ENCODE peak calls at places on chromosome 21, in nine cellular contexts. D, U, H, O, B, V, T, X and F are unnamed samples. For H3K27me3, the result is how much of the 10 kb centered on the place peaks cover.

GRCh38 chr21:31524140-31524539 is 135.4 kb upstream of the SOD1 start:
- DNase-seq in D (no peak), U (no peak), H (no peak), O (no peak), B (no peak), V (no peak), T (no peak), X (no peak), F (no peak)

GRCh38 chr21:37424987-37425386 is 58.4 kb downstream of the DYRK1A start:
- DNase-seq in D (no peak), U (no peak), H (no peak), O (no peak), B (no peak), V (no peak), T (no peak), X (no peak), F (no peak)

GRCh38 chr21:14361958-14362357 is 21.0 kb downstream of the HSPA13 start:
- DNase-seq in D (no peak), U (peak), H (no peak), O (no peak), B (no peak), V (no peak), T (no peak), X (no peak), F (no peak)

GRCh38 chr21:40253112-40253511 is 385.9 kb downstream of the PCP4 start:
- DNase-seq in D (no peak), U (no peak), H (no peak), O (no peak), B (no peak), V (no peak), T (no peak), X (no peak), F (no peak)

GRCh38 chr21:31395268-31395667 is 51.2 kb upstream of the TIAM1 start:
- DNase-seq in D (no peak), U (no peak), H (no peak), O (peak), B (no peak), V (no peak), T (no peak), X (no peak), F (no peak)

GRCh38 chr21:14551741-14552140 is 5.6 kb upstream of the SAMSN1 start:
- DNase-seq in D (no peak), U (no peak), H (no peak), O (no peak), B (no peak), V (no peak), T (no peak), X (no peak), F (no peak)

GRCh38 chr21:14889080-14889805 is 175.6 kb downstream of the NRIP1 start:
- DNase-seq in D (no peak), U (peak), H (no peak), O (no peak), B (no peak), V (peak), T (no peak), X (no peak), F (no peak)

GRCh38 chr21:29181799-29182470 is 51.5 kb downstream of the MAP3K7CL start:
- DNase-seq in D (no peak), U (peak), H (no peak), O (no peak), B (no peak), V (peak), T (no peak), X (no peak), F (no peak)

GRCh38 chr21:14916676-14917141 is 148.1 kb downstream of the NRIP1 start:
- DNase-seq in D (no peak), U (peak), H (no peak), O (no peak), B (no peak), V (no peak), T (no peak), X (no peak), F (no peak)

GRCh38 chr21:43693981-43694380 is 24.9 kb upstream of the PDXK start:
- DNase-seq in D (no peak), U (no peak), H (no peak), O (no peak), B (no peak), V (no peak), T (no peak), X (no peak), F (no peak)

GRCh38 chr21:29496337-29496736 is 197.6 kb downstream of the BACH1 start:
- DNase-seq in D (no peak), U (no peak), H (no peak), O (no peak), B (no peak), V (no peak), T (no peak), X (no peak), F (no peak)

GRCh38 chr21:36261459-36261858 is 58.5 kb upstream of the MORC3 start:
- DNase-seq in D (no peak), U (peak), H (no peak), O (no peak), B (no peak), V (no peak), T (no peak), X (no peak), F (no peak)

GRCh38 chr21:29654855-29655254 is 284.9 kb downstream of the GRIK1 start:
- DNase-seq in D (no peak), U (no peak), H (no peak), O (no peak), B (no peak), V (no peak), T (no peak), X (no peak), F (no peak)

GRCh38 chr21:21624674-21625073 is 626.5 kb downstream of the NCAM2 start:
- DNase-seq in D (no peak), U (peak), H (no peak), O (no peak), B (no peak), V (peak), T (no peak), X (no peak), F (no peak)

DNA sequence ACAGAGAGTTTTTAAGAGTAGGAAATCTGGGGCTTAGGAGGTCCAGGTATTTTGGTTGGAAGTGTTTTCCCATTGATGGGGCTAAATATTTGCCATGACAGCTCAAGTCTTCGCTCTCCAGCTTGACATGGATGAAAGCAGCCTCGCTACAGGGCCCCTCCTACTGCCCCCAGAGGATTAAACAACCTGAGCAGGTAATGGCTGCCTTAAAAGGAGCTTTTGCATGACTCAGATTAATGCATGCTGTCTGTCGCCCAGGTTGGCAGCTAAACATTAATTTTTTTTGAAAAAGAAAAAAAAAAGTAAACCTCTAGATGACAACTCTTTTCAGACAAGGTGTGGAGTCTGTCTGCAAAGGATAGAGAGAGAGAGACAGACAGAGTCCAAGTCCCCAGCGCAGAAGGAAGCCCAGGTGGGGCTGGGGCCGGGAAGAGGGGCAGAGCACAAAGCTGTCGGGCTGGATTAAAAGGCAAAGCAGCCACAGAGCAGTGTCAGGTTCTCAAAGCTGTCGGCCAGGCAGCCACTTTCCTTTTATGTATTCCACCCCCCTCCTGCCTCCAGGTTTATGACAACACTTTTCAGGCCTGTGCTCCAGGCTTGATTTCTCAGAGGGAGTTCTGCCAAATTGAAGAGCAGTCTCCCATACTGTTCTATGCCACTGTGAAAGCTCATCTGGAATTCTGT is 127.9 kb downstream of the CLIC6 start:
- DNase-seq in D (no peak), U (no peak), H (no peak), O (no peak), B (no peak), V (no peak), T (no peak), X (no peak), F (no peak)
- H3K27me3 ChIP-seq in D (under half), U (under half), H (under half), O (under half), B (under half), V (under half), T (under half), X (under half), F (under half)

GRCh38 chr21:33268392-33268735 is 2.2 kb downstream of the IL10RB start:
- DNase-seq in D (no peak), U (no peak), H (no peak), O (no peak), B (no peak), V (no peak), T (no peak), X (no peak), F (no peak)
- H3K4me3 ChIP-seq in D (no peak), U (no peak), H (peak), O (no peak), B (no peak), V (no peak), T (no peak), X (no peak), F (peak)

GRCh38 chr21:42314616-42315295 is 453 bp downstream of the TFF3 start:
- DNase-seq in D (no peak), U (no peak), H (no peak), O (no peak), B (no peak), V (no peak), T (no peak), X (no peak), F (no peak)

GRCh38 chr21:42313501-42313969 is 1.7 kb downstream of the TFF3 start:
- DNase-seq in D (no peak), U (no peak), H (no peak), O (no peak), B (no peak), V (no peak), T (no peak), X (no peak), F (no peak)

GRCh38 chr21:42311160-42311559 is 4.0 kb downstream of the TFF3 start:
- DNase-seq in D (no peak), U (no peak), H (no peak), O (no peak), B (no peak), V (no peak), T (no peak), X (no peak), F (no peak)

GRCh38 chr21:42311816-42312625 is 3.2 kb downstream of the TFF3 start:
- DNase-seq in D (no peak), U (no peak), H (no peak), O (no peak), B (no peak), V (no peak), T (no peak), X (no peak), F (no peak)

GRCh38 chr21:42312626-42313104 is 2.5 kb downstream of the TFF3 start:
- DNase-seq in D (no peak), U (no peak), H (no peak), O (no peak), B (no peak), V (no peak), T (no peak), X (no peak), F (no peak)
- H3K27me3 ChIP-seq in D (under half), U (under half), H (under half), O (under half), B (under half), V (under half), T (under half), X (under half), F (under half)

DNA sequence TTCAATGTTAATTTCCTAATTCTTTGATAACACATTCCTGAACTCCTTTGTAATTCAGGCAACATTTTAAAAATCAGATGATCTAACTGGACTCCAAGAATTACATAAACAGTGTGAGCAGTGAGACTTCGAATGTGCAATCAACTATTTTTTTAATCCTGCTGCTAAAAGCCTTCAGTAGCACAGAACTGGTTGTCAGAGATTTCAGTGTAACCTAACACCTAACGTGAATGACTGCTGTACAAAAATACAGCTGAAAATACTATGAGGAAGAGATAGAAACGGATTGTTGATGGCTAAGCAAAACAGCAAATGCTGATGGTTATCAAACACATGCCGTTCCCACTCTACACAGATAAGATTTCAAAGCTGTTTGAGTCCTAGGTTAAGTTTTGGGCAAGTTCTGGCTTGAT is 46.1 kb downstream of the APP start:
- DNase-seq in D (no peak), U (peak), H (no peak), O (no peak), B (no peak), V (no peak), T (no peak), X (no peak), F (no peak)
- H3K4me3 ChIP-seq in D (no peak), U (no peak), H (no peak), O (no peak), B (no peak), V (no peak), T (peak), X (no peak), F (no peak)

DNA sequence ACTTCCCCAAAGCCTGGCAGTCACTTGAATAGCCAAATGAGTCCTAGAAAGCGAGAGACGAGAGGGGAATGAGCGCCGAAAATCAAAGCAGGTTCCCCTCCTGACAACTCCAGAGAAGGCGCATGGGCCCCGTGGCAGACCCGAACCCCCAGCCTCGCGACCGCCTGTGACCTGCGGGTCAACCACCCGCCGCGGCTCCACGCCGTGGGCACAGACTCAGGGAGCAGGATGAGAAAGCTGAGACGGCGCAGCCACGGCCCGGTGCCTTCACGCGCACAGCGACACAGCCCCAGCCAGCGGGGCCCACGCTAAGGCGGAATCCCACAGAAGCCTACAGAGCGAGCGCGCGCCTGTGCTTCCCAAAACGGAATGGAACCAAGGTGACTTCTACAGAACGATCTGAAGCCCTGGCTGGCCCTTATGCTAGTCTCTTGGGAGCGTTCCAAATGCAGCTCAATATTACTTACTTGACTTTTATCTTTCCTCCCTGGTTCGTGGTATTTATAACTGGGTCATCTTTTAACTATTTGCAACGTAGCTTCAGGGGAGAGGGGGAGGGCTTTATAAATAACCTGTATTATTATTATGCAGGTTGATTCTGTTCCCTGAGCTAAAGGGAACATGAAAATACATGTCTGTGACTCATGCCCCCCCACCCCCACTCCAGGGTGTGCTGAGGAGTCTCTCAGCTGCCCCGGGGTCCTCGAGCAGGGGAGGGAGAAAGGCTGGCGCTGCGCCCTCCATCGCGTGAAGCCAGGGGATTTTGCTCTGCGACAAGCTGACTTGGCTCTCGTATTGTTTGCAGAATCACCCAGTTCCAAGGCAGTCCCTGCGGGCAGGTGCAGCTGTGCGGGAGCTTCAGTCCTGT is 1.7 kb downstream of the TSPEAR start:
- DNase-seq in D (no peak), U (peak), H (no peak), O (no peak), B (no peak), V (no peak), T (no peak), X (no peak), F (no peak)
- H3K27me3 ChIP-seq in D (half or more), U (half or more), H (under half), O (half or more), B (half or more), V (half or more), T (under half), X (under half), F (half or more)

GRCh38 chr21:33070921-33071877 is 1.3 kb downstream of the OLIG1 start:
- DNase-seq in D (no peak), U (peak), H (peak), O (no peak), B (no peak), V (no peak), T (no peak), X (no peak), F (no peak)
- H3K4me3 ChIP-seq in D (no peak), U (peak), H (no peak), O (peak), B (peak), V (no peak), T (peak), X (no peak), F (peak)

GRCh38 chr21:38659936-38660332 is 145.8 kb upstream of the ETS2 start:
- DNase-seq in D (no peak), U (no peak), H (no peak), O (no peak), B (no peak), V (no peak), T (no peak), X (no peak), F (no peak)
- H3K27me3 ChIP-seq in D (under half), U (half or more), H (under half), O (half or more), B (under half), V (half or more), T (under half), X (under half), F (under half)

DNA sequence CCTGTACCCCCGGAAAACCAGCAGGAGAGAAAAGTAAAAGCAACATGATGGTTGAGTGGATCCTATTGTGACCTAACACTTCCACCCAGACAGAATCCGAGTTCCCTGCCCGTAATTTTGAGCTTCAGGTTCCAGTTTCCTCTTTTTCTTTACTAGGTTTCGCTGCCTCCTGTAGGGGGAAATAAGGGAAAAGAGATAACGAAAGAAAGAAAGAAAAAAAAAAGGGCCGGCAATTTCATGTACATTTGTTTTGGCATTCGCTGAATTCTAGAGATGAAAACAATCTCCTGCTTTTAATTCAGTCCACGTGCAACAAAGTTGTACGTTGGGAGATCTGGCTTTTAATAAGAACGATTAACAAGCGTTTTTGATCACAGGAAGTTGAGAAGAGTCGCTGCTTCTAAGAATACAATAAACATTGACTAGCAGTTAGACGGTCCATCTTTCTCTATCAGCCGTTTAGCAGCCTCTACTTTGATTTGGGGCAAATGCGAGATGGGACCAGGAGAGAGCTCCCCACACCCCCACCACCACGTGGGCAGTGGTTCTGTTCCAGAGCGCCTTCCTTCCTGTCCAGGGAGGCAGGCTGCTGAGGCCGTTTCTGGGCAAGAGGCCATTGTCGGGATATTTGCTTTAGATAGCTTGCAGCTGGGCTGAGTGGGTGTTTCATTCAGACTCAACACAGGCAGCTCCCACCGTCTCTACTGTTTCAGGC is 155.9 kb upstream of the RUNX1 start:
- DNase-seq in D (no peak), U (peak), H (peak), O (no peak), B (no peak), V (peak), T (peak), X (peak), F (no peak)
- H3K4me3 ChIP-seq in D (no peak), U (peak), H (no peak), O (peak), B (no peak), V (peak), T (peak), X (no peak), F (peak)